ENCODE peak calls at places on chromosomes 3 and 15, in six cellular contexts. X is GM12878; R is esophagus squamous epithelium; L is effector memory CD4-positive, alpha-beta T cell; N is mucosa of descending colon; W is HepG2. K is an unnamed sample.
A peak's percentile ranks its signal among the peaks of the same experiment; 100 is the strongest.

GRCh38 chr3:116340680-116341216 is 104.5 kb downstream of the LSAMP start:
- DNase-seq in L (no peak), X (no peak), R (no peak), W (no peak), N (no peak), K (no peak)

GRCh38 chr3:52259035-52259434 is 13.5 kb downstream of the PPM1M start:
- DNase-seq in W (no peak), X (no peak), N (no peak), R (no peak), L (no peak), K (no peak)

GRCh38 chr15:101536166-101536874 is 46.8 kb upstream of the PCSK6 start:
- DNase-seq in L (no peak), X (no peak), N (no peak), R (no peak), W (no peak), K (peak; percentile 0)

GRCh38 chr3:164537485-164537884 is 540.8 kb downstream of the SI start:
- DNase-seq in L (no peak), X (no peak), R (no peak), N (no peak), W (no peak), K (no peak)

GRCh38 chr3:20073683-20074082 is 33.4 kb downstream of the KAT2B start:
- DNase-seq in L (no peak), X (no peak), W (no peak), N (no peak), R (no peak), K (no peak)

GRCh38 chr3:194782767-194783404 is 97.2 kb downstream of the FAM43A start:
- DNase-seq in W (peak; percentile 51), N (no peak), L (no peak), R (no peak), X (no peak), K (no peak)

GRCh38 chr3:180974286-180974685 is 15.2 kb downstream of the DNAJC19 start:
- DNase-seq in W (no peak), R (no peak), L (no peak), X (no peak), N (no peak), K (no peak)

GRCh38 chr3:195788711-195789581 is 22.8 kb downstream of the MUC4 start:
- DNase-seq in X (no peak), R (no peak), L (no peak), N (no peak), W (no peak), K (no peak)

GRCh38 chr15:92095691-92096090 is 242.2 kb downstream of the SLCO3A1 start:
- DNase-seq in R (no peak), W (no peak), L (no peak), X (no peak), N (no peak), K (peak; percentile 29)

GRCh38 chr3:11634974-11635612 is 8.6 kb downstream of the VGLL4 start:
- DNase-seq in W (no peak), L (no peak), R (no peak), X (no peak), N (no peak), K (no peak)

GRCh38 chr15:69493406-69493805 is 40.8 kb downstream of the RPLP1 start:
- DNase-seq in X (no peak), R (no peak), N (no peak), L (no peak), W (no peak), K (no peak)

GRCh38 chr3:105686324-105686897 is 182.4 kb downstream of the CBLB start:
- DNase-seq in R (no peak), L (no peak), W (no peak), N (no peak), X (no peak), K (no peak)

GRCh38 chr3:49641921-49642707 is 32.0 kb upstream of the APEH start:
- DNase-seq in L (no peak), R (no peak), N (no peak), W (no peak), X (no peak), K (no peak)

GRCh38 chr15:81752149-81752942 is 293.5 kb downstream of the MEX3B start:
- DNase-seq in W (no peak), L (no peak), N (no peak), X (no peak), R (no peak), K (no peak)

GRCh38 chr3:128482857-128483656 is 9.9 kb downstream of the GATA2 start:
- DNase-seq in W (no peak), X (no peak), N (no peak), L (no peak), R (no peak), K (no peak)

GRCh38 chr3:185549651-185550111 is 2.7 kb downstream of the LIPH start:
- DNase-seq in L (no peak), R (no peak), X (no peak), N (no peak), W (peak; percentile 25), K (no peak)

GRCh38 chr15:71202712-71203111 is 87.4 kb downstream of the THSD4 start:
- DNase-seq in R (no peak), W (no peak), N (no peak), L (no peak), X (no peak), K (no peak)

GRCh38 chr3:56620371-56620770 is 62.7 kb downstream of the TASOR start:
- DNase-seq in L (no peak), N (no peak), X (no peak), R (no peak), W (no peak), K (no peak)

GRCh38 chr15:77784361-77785292 is 151.9 kb upstream of the LINGO1 start:
- DNase-seq in R (no peak), W (peak; percentile 14), L (no peak), X (no peak), N (no peak), K (no peak)

GRCh38 chr3:51938780-51939425 is 2.8 kb downstream of the RRP9 start:
- DNase-seq in R (no peak), N (no peak), L (no peak), X (no peak), W (no peak), K (no peak)

GRCh38 chr15:44028349-44028748 is 166.7 kb downstream of the FRMD5 start:
- DNase-seq in X (no peak), R (no peak), L (no peak), N (no peak), W (no peak), K (no peak)

GRCh38 chr15:81957698-81958097 is 88.1 kb downstream of the MEX3B start:
- DNase-seq in W (no peak), R (no peak), X (no peak), L (no peak), N (no peak), K (no peak)

GRCh38 chr15:74865316-74865715 is 7.8 kb downstream of the SCAMP2 start:
- DNase-seq in W (no peak), X (no peak), L (no peak), R (no peak), N (no peak), K (no peak)

GRCh38 chr15:74866090-74866489 is 7.1 kb downstream of the SCAMP2 start:
- DNase-seq in R (no peak), L (no peak), X (no peak), N (no peak), W (no peak), K (no peak)

GRCh38 chr15:74869726-74870407 is 3.3 kb downstream of the SCAMP2 start:
- DNase-seq in L (no peak), W (no peak), X (peak; percentile 97), R (peak; percentile 22), N (peak; percentile 84), K (no peak)

GRCh38 chr15:74869372-74869725 is 3.8 kb downstream of the SCAMP2 start:
- DNase-seq in R (no peak), W (no peak), N (no peak), L (no peak), X (no peak), K (no peak)

DNA sequence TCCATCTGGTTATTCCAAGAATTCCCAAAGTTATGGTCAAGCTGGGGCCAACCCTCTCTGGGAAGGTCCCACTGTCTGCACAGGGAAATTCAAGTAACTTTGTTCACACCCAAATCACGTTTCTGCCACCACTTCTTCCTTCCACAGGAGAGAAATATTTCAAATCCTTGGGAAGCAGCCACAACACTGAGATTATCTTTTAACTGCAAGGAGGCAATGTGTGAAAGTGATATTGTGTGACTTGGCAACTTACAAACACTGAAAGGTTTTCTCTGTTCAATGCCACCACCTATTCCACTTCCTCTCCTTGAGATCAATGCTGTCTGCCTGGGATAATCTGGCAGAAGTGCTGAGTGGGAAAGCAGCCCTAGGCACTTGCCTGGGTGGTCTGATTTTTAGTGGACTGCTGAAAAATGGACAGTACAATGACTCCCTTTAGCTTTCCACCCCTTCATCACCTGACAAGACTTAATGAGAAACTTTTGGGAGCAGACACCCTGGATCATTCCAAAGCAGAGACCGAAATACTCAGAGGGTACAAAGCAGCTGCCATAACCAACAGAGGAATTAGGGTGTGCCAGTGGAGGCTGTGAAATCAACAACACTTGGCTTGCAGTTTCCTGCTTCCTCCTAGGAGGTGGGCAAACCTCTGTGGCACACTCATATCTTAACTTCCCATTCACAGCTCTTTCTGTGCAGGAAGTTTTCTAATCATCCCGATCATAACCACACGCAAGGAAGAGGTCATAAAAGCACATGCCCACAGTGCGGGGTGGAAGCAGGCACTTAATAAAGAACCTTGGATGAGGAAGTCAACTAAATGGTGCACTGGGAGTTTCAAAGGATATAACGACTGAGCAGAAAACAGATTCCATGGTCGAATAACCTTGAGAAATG is 5.4 kb downstream of the SCAMP2 start:
- DNase-seq in L (no peak), X (no peak), R (no peak), N (no peak), W (no peak), K (no peak)
- H3K4me1 ChIP-seq in L (peaks cover 66% of the 10 kb centered on the region), X (peaks cover 34% of the 10 kb centered on the region), R (peaks cover 72% of the 10 kb centered on the region), N (peaks cover 85% of the 10 kb centered on the region), W (peaks cover 82% of the 10 kb centered on the region), K (peaks cover 83% of the 10 kb centered on the region)

DNA sequence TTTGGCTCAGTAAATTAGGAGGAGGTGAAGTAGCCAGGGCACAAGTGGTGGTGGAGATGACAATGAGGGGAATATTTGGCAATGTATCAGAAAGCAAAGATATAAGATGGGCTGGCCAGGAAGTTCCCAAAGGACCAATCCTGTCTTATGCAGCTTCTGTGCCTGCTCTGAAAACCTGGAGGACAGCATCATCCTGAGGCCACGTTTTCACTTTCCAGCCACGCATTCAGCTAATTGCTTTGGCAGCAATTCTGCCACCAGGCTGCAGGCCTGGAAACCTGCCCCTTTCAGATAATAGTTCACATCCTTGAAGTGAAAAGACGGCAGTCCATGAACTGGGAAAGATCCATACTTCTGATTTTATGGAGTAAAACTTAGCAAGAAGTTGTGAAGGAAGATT is 682.4 kb downstream of the GRM7 start:
- DNase-seq in N (no peak), W (no peak), L (no peak), R (no peak), X (no peak), K (no peak)
- H3K4me1 ChIP-seq in N (no peaks in the 10 kb centered on the region), W (no peaks in the 10 kb centered on the region), L (no peaks in the 10 kb centered on the region), R (no peaks in the 10 kb centered on the region), X (no peaks in the 10 kb centered on the region), K (no peaks in the 10 kb centered on the region)

DNA sequence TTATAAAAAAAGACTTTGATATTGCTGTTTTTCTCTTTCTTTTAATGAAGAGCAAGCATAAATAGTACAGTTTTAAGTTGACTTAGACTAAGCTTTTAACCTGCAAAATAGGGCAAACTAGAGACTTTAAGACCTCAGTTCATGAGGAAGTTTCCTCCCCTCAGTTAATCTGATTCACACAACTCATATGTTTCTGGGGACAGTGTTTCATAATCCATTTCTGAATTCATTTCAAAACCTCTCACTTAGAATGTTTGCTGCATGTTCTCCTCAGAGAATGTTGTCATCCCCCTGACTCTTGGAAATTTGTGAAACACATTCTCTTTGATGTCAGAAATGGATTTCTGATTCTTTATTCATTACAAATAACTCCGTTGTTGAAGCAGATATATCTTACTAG is 79.3 kb upstream of the SKOR1 start:
- DNase-seq in X (no peak), N (no peak), R (no peak), L (no peak), W (no peak), K (no peak)
- H3K4me1 ChIP-seq in X (peaks cover 7% of the 10 kb centered on the region), N (peaks cover 9% of the 10 kb centered on the region), R (peaks cover 10% of the 10 kb centered on the region), L (no peaks in the 10 kb centered on the region), W (no peaks in the 10 kb centered on the region), K (peaks cover 59% of the 10 kb centered on the region)

GRCh38 chr3:5349343-5349742 is 161.8 kb downstream of the EDEM1 start:
- DNase-seq in N (no peak), W (no peak), X (no peak), R (no peak), L (no peak), K (no peak)
- H3K4me1 ChIP-seq in N (no peaks in the 10 kb centered on the region), W (peaks cover 5% of the 10 kb centered on the region), X (no peaks in the 10 kb centered on the region), R (no peaks in the 10 kb centered on the region), L (no peaks in the 10 kb centered on the region), K (no peaks in the 10 kb centered on the region)